ENCODE peak calls at places on chromosomes 4 and X, in four cellular contexts. One of them, this sample, is unnamed.

GRCh38 chrX:11756354-11757318 is 1.4 kb upstream of the MSL3 start:
- DNase-seq in mesenchymal stem cell: peak
- DNase-seq in IMR-90: no peak
- DNase-seq in neuronal stem cell: no peak
- DNase-seq in this sample: peak

GRCh38 chr4:61517144-61517543 is 317.0 kb downstream of the ADGRL3 start:
- DNase-seq in mesenchymal stem cell: peak
- DNase-seq in IMR-90: no peak
- DNase-seq in neuronal stem cell: no peak
- DNase-seq in this sample: peak

GRCh38 chr4:157291071-157291470 is 70.5 kb downstream of the GRIA2 start:
- DNase-seq in mesenchymal stem cell: no peak
- DNase-seq in IMR-90: no peak
- DNase-seq in neuronal stem cell: no peak
- DNase-seq in this sample: peak

GRCh38 chr4:123250843-123251242 is 145.8 kb upstream of the SPRY1 start:
- DNase-seq in mesenchymal stem cell: peak
- DNase-seq in IMR-90: peak
- DNase-seq in neuronal stem cell: no peak
- DNase-seq in this sample: no peak

GRCh38 chrX:123860983-123861382 is 1.1 kb downstream of the XIAP start:
- DNase-seq in mesenchymal stem cell: peak
- DNase-seq in IMR-90: peak
- DNase-seq in neuronal stem cell: no peak
- DNase-seq in this sample: no peak

GRCh38 chr4:128359422-128359821 is 71.8 kb upstream of the PGRMC2 start:
- DNase-seq in mesenchymal stem cell: no peak
- DNase-seq in IMR-90: no peak
- DNase-seq in neuronal stem cell: no peak
- DNase-seq in this sample: no peak

GRCh38 chr4:97656034-97656720 is 487.1 kb downstream of the STPG2 start:
- DNase-seq in mesenchymal stem cell: peak
- DNase-seq in IMR-90: no peak
- DNase-seq in neuronal stem cell: no peak
- DNase-seq in this sample: peak

GRCh38 chr4:77203380-77204197 is 46.6 kb downstream of the CCNG2 start:
- DNase-seq in mesenchymal stem cell: peak
- DNase-seq in IMR-90: peak
- DNase-seq in neuronal stem cell: peak
- DNase-seq in this sample: peak

GRCh38 chr4:180333156-180333555 is 1910.0 kb upstream of the TENM3 start:
- DNase-seq in mesenchymal stem cell: no peak
- DNase-seq in IMR-90: peak
- DNase-seq in neuronal stem cell: no peak
- DNase-seq in this sample: no peak

GRCh38 chrX:133813991-133814390 is 171.4 kb downstream of the GPC3 start:
- DNase-seq in mesenchymal stem cell: no peak
- DNase-seq in IMR-90: no peak
- DNase-seq in neuronal stem cell: no peak
- DNase-seq in this sample: peak

GRCh38 chr4:16122784-16123183 is 39.0 kb upstream of the PROM1 start:
- DNase-seq in mesenchymal stem cell: no peak
- DNase-seq in IMR-90: no peak
- DNase-seq in neuronal stem cell: no peak
- DNase-seq in this sample: no peak

GRCh38 chr4:83606898-83607297 is 71.0 kb downstream of the GPAT3 start:
- DNase-seq in mesenchymal stem cell: no peak
- DNase-seq in IMR-90: no peak
- DNase-seq in neuronal stem cell: no peak
- DNase-seq in this sample: no peak

GRCh38 chr4:189062047-189062820 is 878.4 kb upstream of the FRG1 start:
- DNase-seq in mesenchymal stem cell: no peak
- DNase-seq in IMR-90: no peak
- DNase-seq in neuronal stem cell: no peak
- DNase-seq in this sample: peak

GRCh38 chr4:8653326-8654000 is 60.9 kb downstream of the CPZ start:
- DNase-seq in mesenchymal stem cell: no peak
- DNase-seq in IMR-90: no peak
- DNase-seq in neuronal stem cell: no peak
- DNase-seq in this sample: no peak

GRCh38 chr4:11427201-11427996 is 1.3 kb downstream of the HS3ST1 start:
- DNase-seq in mesenchymal stem cell: peak
- DNase-seq in IMR-90: no peak
- DNase-seq in neuronal stem cell: peak
- DNase-seq in this sample: peak

GRCh38 chr4:83328486-83328885 is 6.2 kb downstream of the HPSE start:
- DNase-seq in mesenchymal stem cell: no peak
- DNase-seq in IMR-90: no peak
- DNase-seq in neuronal stem cell: no peak
- DNase-seq in this sample: peak

GRCh38 chr4:78776729-78777555 is 792 bp downstream of the BMP2K start:
- DNase-seq in mesenchymal stem cell: peak
- DNase-seq in IMR-90: peak
- DNase-seq in neuronal stem cell: peak
- DNase-seq in this sample: peak

GRCh38 chrX:55220119-55220794 is at the start of gene PAGE5:
- DNase-seq in mesenchymal stem cell: no peak
- DNase-seq in IMR-90: no peak
- DNase-seq in neuronal stem cell: no peak
- DNase-seq in this sample: no peak

GRCh38 chr4:140707325-140707724 is 48.9 kb downstream of the TBC1D9 start:
- DNase-seq in mesenchymal stem cell: no peak
- DNase-seq in IMR-90: no peak
- DNase-seq in neuronal stem cell: no peak
- DNase-seq in this sample: peak

GRCh38 chr4:84870398-84871163 is 95.9 kb downstream of the WDFY3 start:
- DNase-seq in mesenchymal stem cell: peak
- DNase-seq in IMR-90: peak
- DNase-seq in neuronal stem cell: no peak
- DNase-seq in this sample: peak

GRCh38 chr4:130659314-130659713 is 1563.4 kb downstream of the C4orf33 start:
- DNase-seq in mesenchymal stem cell: no peak
- DNase-seq in IMR-90: no peak
- DNase-seq in neuronal stem cell: no peak
- DNase-seq in this sample: no peak

GRCh38 chr4:40587826-40588225 is 41.8 kb downstream of the RBM47 start:
- DNase-seq in mesenchymal stem cell: peak
- DNase-seq in IMR-90: peak
- DNase-seq in neuronal stem cell: no peak
- DNase-seq in this sample: no peak

GRCh38 chr4:27154706-27155105 is 294.1 kb downstream of the STIM2 start:
- DNase-seq in mesenchymal stem cell: peak
- DNase-seq in IMR-90: peak
- DNase-seq in neuronal stem cell: no peak
- DNase-seq in this sample: no peak

GRCh38 chr4:139641218-139641617 is 24.4 kb upstream of the MGST2 start:
- DNase-seq in mesenchymal stem cell: no peak
- DNase-seq in IMR-90: peak
- DNase-seq in neuronal stem cell: no peak
- DNase-seq in this sample: peak

GRCh38 chrX:17024896-17025295 is 78.4 kb downstream of the REPS2 start:
- DNase-seq in mesenchymal stem cell: no peak
- DNase-seq in IMR-90: no peak
- DNase-seq in neuronal stem cell: no peak
- DNase-seq in this sample: peak

GRCh38 chrX:152637649-152638442 is at the start of gene GABRQ:
- DNase-seq in mesenchymal stem cell: no peak
- DNase-seq in IMR-90: no peak
- DNase-seq in neuronal stem cell: peak
- DNase-seq in this sample: peak

GRCh38 chrX:63657821-63658220 is 127.2 kb downstream of the ARHGEF9 start:
- DNase-seq in mesenchymal stem cell: peak
- DNase-seq in IMR-90: peak
- DNase-seq in neuronal stem cell: no peak
- DNase-seq in this sample: peak

GRCh38 chr4:186192068-186192751 is 843 bp downstream of the CYP4V2 start:
- DNase-seq in mesenchymal stem cell: peak
- DNase-seq in IMR-90: peak
- DNase-seq in neuronal stem cell: peak
- DNase-seq in this sample: peak

GRCh38 chr4:141158219-141158618 is 24.9 kb upstream of the RNF150 start:
- DNase-seq in mesenchymal stem cell: peak
- DNase-seq in IMR-90: peak
- DNase-seq in neuronal stem cell: peak
- DNase-seq in this sample: peak

GRCh38 chr4:118867311-118868067 is 21.2 kb upstream of the SYNPO2 start:
- DNase-seq in mesenchymal stem cell: no peak
- DNase-seq in IMR-90: peak
- DNase-seq in neuronal stem cell: no peak
- DNase-seq in this sample: no peak

DNA sequence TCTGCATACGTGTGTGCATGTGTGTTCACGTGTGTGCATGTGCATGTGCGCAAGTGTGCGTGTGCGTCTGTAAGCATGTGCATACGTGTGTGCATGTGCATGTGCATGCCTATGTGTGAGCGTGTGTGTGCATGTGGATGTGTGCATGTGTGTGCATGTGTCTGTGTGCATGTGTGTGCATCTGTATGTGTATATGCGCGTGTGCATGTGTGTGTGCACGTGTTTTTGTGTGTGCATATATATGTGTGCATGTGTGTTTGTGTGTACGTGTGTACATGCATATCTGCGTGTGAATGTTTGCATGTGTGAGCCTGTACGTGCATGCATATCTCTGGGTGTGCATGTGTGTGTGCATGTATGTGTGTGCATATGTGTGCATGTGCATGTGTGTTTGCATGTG is 35.7 kb upstream of the DRD5 start:
- DNase-seq in mesenchymal stem cell: no peak
- DNase-seq in IMR-90: no peak
- DNase-seq in neuronal stem cell: no peak
- DNase-seq in this sample: no peak
- H2BK120ac ChIP-seq in mesenchymal stem cell: no peak
- H2BK120ac ChIP-seq in IMR-90: no peak
- H2BK120ac ChIP-seq in neuronal stem cell: no peak
- H2BK120ac ChIP-seq in this sample: no peak

DNA sequence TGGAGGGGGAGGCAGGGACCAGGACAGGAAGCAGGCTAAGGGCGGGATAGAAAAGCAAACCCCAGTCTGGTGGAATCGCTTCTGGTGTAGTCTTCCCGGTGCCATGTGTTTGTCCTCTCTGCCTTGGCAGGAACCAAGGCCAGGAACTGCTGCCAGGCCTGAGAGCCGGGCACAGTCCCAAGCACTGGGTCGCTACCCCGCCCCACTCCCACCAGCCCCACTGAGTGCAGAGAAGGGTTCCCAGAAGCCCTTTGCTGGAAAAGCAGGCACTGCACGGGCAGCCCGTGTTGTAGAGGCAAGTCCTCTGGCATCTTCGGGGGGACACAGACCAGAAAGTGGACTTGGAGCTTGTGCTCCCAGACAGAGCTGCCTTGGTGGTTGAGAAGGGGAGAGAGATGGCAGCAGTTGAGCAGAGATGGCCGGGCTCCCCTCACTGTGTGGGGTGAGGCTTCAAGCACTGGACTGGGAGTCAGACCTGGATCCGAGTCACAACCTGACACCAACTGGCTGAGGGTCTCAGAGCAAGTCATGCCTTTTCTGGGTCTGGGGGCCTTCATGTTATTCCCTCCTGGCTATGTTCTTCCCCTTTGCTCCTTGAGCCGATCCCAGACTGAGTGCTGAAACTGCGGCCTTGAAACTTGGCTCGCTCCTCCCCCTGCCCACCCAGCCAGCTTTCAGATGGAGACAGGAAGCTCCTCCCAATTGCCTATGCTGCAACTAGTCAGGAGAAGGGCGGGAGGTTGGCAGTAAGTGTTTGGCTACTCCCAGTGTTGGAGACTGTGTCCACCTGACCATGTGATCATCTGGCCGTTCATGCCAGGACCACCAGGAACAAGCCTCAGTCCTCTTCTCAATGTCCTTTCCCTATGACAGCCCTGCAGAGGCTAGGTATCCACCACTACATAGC is 59.7 kb upstream of the MTM1 start:
- DNase-seq in mesenchymal stem cell: no peak
- DNase-seq in IMR-90: peak
- DNase-seq in neuronal stem cell: no peak
- DNase-seq in this sample: peak
- H2BK120ac ChIP-seq in mesenchymal stem cell: no peak
- H2BK120ac ChIP-seq in IMR-90: no peak
- H2BK120ac ChIP-seq in neuronal stem cell: no peak
- H2BK120ac ChIP-seq in this sample: no peak

DNA sequence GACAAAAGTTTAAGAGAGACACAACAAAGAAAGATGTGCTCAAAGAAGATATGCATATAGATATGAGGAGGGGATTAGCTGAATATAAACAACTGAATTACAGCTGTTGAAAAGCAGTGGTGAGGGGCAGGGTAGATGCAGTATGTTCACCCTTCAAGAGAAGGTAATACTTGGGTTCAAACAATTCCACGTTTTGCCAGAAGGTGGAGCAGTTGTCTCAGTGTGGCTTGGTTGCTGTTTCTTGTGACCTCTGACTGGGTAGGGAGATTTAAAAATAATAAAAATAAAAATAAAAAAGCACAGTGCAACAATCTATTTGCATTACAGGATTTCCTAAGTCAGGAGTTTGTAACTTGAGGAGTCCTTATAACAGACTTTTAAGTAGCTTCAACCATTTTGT is 23.3 kb downstream of the PHOX2B start:
- DNase-seq in mesenchymal stem cell: no peak
- DNase-seq in IMR-90: no peak
- DNase-seq in neuronal stem cell: no peak
- DNase-seq in this sample: no peak
- H2BK120ac ChIP-seq in mesenchymal stem cell: no peak
- H2BK120ac ChIP-seq in IMR-90: no peak
- H2BK120ac ChIP-seq in neuronal stem cell: no peak
- H2BK120ac ChIP-seq in this sample: no peak

GRCh38 chr4:184537269-184538022 is 63.1 kb upstream of the IRF2 start:
- DNase-seq in mesenchymal stem cell: peak
- DNase-seq in IMR-90: peak
- DNase-seq in neuronal stem cell: peak
- DNase-seq in this sample: peak
- H2BK120ac ChIP-seq in mesenchymal stem cell: peak
- H2BK120ac ChIP-seq in IMR-90: peak
- H2BK120ac ChIP-seq in neuronal stem cell: no peak
- H2BK120ac ChIP-seq in this sample: no peak

GRCh38 chr4:38514465-38515146 is 149.4 kb upstream of the KLF3 start:
- DNase-seq in mesenchymal stem cell: no peak
- DNase-seq in IMR-90: no peak
- DNase-seq in neuronal stem cell: no peak
- DNase-seq in this sample: no peak
- H2BK120ac ChIP-seq in mesenchymal stem cell: no peak
- H2BK120ac ChIP-seq in IMR-90: no peak
- H2BK120ac ChIP-seq in neuronal stem cell: no peak
- H2BK120ac ChIP-seq in this sample: no peak

GRCh38 chrX:49043220-49043986 is at the start of gene TFE3:
- DNase-seq in mesenchymal stem cell: peak
- DNase-seq in IMR-90: peak
- DNase-seq in neuronal stem cell: peak
- DNase-seq in this sample: peak
- H2BK120ac ChIP-seq in mesenchymal stem cell: peak
- H2BK120ac ChIP-seq in IMR-90: peak
- H2BK120ac ChIP-seq in neuronal stem cell: no peak
- H2BK120ac ChIP-seq in this sample: no peak